ENCODE peak calls at places on chromosomes 3 and 15, in seven cellular contexts. Z is CD4-positive, alpha-beta memory T cell; G is lower lobe of right lung; O is kidney; W is DND-41; F is neuronal stem cell; C is spleen. U is an unnamed sample.
A peak's percentile ranks its signal among the peaks of the same experiment; 100 is the strongest.

GRCh38 chr3:149494022-149494758 is 19.7 kb downstream of the TM4SF4 start:
- DNase-seq in Z (no peak), G (peak; percentile 60), O (no peak), W (peak; percentile 50), F (peak; percentile 54), C (no peak), U (peak; percentile 76)

GRCh38 chr3:46978985-46979944 is at the start of gene NBEAL2:
- DNase-seq in Z (peak; percentile 94), G (peak; percentile 99), O (peak; percentile 99), W (peak; percentile 97), F (peak; percentile 84), C (peak; percentile 100), U (peak; percentile 96)

GRCh38 chr15:54082836-54083492 is 104.7 kb downstream of the UNC13C start:
- DNase-seq in Z (no peak), G (no peak), O (peak; percentile 51), W (peak; percentile 35), F (peak; percentile 52), C (no peak), U (no peak)

GRCh38 chr3:68059628-68060027 is 405.2 kb upstream of the SUCLG2 start:
- DNase-seq in Z (no peak), G (no peak), O (peak; percentile 55), W (no peak), F (no peak), C (no peak), U (no peak)

GRCh38 chr3:134544306-134544705 is 58.4 kb downstream of the CEP63 start:
- DNase-seq in Z (no peak), G (no peak), O (no peak), W (no peak), F (no peak), C (no peak), U (no peak)

GRCh38 chr3:74613566-74613965 is 893 bp downstream of the CNTN3 start:
- DNase-seq in Z (no peak), G (no peak), O (no peak), W (no peak), F (no peak), C (no peak), U (no peak)

GRCh38 chr3:36868614-36869436 is 76.0 kb downstream of the TRANK1 start:
- DNase-seq in Z (peak; percentile 47), G (no peak), O (no peak), W (peak; percentile 67), F (peak; percentile 75), C (no peak), U (peak; percentile 60)

GRCh38 chr3:170128259-170128976 is 53.1 kb downstream of the PHC3 start:
- DNase-seq in Z (no peak), G (no peak), O (no peak), W (peak; percentile 92), F (no peak), C (no peak), U (no peak)

GRCh38 chr15:23628612-23629233 is 18.9 kb downstream of the MAGEL2 start:
- DNase-seq in Z (no peak), G (no peak), O (no peak), W (no peak), F (no peak), C (no peak), U (no peak)

GRCh38 chr15:33675246-33675645 is 293.1 kb upstream of the CHRM5 start:
- DNase-seq in Z (no peak), G (no peak), O (no peak), W (no peak), F (peak; percentile 17), C (no peak), U (no peak)

GRCh38 chr3:42853739-42854302 is 21.9 kb downstream of the CYP8B1 start:
- DNase-seq in Z (no peak), G (no peak), O (no peak), W (no peak), F (no peak), C (no peak), U (no peak)

GRCh38 chr3:8371085-8371551 is 130.5 kb upstream of the LMCD1 start:
- DNase-seq in Z (no peak), G (no peak), O (peak; percentile 66), W (no peak), F (no peak), C (no peak), U (no peak)

GRCh38 chr3:8223766-8224165 is 277.9 kb upstream of the LMCD1 start:
- DNase-seq in Z (no peak), G (no peak), O (no peak), W (no peak), F (no peak), C (no peak), U (no peak)

GRCh38 chr15:40755821-40756220 is 767 bp upstream of the RMDN3 start:
- DNase-seq in Z (no peak), G (no peak), O (no peak), W (peak; percentile 15), F (no peak), C (peak; percentile 74), U (no peak)

GRCh38 chr3:133944181-133944580 is 48.5 kb upstream of the RAB6B start:
- DNase-seq in Z (no peak), G (no peak), O (peak; percentile 11), W (no peak), F (no peak), C (peak; percentile 28), U (no peak)

GRCh38 chr3:87227835-87228144 is 681 bp downstream of the CHMP2B start:
- DNase-seq in Z (no peak), G (no peak), O (no peak), W (no peak), F (no peak), C (no peak), U (no peak)
- H3K4me1 ChIP-seq in Z (peaks cover 35% of the 10 kb centered on the region), G (peaks cover 44% of the 10 kb centered on the region), O (peaks cover 2% of the 10 kb centered on the region), W (peaks cover 33% of the 10 kb centered on the region), F (no peaks in the 10 kb centered on the region), C (peaks cover 38% of the 10 kb centered on the region), U (peaks cover 9% of the 10 kb centered on the region)

DNA sequence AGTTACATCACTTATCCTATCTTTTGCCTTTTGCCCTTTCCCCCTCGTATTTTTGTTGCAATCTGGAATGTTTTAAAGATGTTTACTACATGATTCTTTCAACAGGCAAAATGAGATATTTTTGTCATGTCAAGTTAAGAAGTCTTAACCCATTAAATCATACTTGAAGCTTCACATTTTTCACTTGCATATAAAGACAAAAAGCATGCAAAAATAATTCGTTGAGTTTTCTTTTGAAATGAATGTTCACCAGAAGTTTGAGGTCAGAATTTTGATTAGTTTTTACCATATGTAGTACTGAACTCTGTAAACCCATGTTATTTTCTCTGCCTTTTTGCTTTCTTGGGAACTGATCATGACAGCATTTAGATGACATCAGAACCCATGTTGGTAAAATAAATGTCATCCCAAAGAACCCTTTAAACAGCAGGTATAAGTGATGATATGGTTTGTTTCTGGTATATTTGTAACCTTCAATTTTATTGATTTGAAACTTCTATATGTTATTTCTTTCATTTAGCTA is 188.5 kb downstream of the GHSR start:
- DNase-seq in Z (no peak), G (no peak), O (no peak), W (no peak), F (no peak), C (no peak), U (no peak)
- H3K4me1 ChIP-seq in Z (no peaks in the 10 kb centered on the region), G (peaks cover 56% of the 10 kb centered on the region), O (peaks cover 8% of the 10 kb centered on the region), W (no peaks in the 10 kb centered on the region), F (peaks cover 9% of the 10 kb centered on the region), C (peaks cover 4% of the 10 kb centered on the region), U (peaks cover 30% of the 10 kb centered on the region)

GRCh38 chr15:55990986-55991385 is 2.4 kb downstream of the NEDD4 start:
- DNase-seq in Z (no peak), G (no peak), O (no peak), W (no peak), F (no peak), C (no peak), U (no peak)

GRCh38 chr15:55992769-55993110 is 672 bp downstream of the NEDD4 start:
- DNase-seq in Z (no peak), G (no peak), O (no peak), W (no peak), F (no peak), C (no peak), U (no peak)

GRCh38 chr15:55993111-55993803 is at the start of gene NEDD4:
- DNase-seq in Z (peak; percentile 74), G (peak; percentile 90), O (peak; percentile 94), W (peak; percentile 88), F (peak; percentile 79), C (peak; percentile 94), U (peak; percentile 88)

GRCh38 chr15:55990516-55990915 is 2.9 kb downstream of the NEDD4 start:
- DNase-seq in Z (no peak), G (no peak), O (no peak), W (no peak), F (no peak), C (no peak), U (no peak)

DNA sequence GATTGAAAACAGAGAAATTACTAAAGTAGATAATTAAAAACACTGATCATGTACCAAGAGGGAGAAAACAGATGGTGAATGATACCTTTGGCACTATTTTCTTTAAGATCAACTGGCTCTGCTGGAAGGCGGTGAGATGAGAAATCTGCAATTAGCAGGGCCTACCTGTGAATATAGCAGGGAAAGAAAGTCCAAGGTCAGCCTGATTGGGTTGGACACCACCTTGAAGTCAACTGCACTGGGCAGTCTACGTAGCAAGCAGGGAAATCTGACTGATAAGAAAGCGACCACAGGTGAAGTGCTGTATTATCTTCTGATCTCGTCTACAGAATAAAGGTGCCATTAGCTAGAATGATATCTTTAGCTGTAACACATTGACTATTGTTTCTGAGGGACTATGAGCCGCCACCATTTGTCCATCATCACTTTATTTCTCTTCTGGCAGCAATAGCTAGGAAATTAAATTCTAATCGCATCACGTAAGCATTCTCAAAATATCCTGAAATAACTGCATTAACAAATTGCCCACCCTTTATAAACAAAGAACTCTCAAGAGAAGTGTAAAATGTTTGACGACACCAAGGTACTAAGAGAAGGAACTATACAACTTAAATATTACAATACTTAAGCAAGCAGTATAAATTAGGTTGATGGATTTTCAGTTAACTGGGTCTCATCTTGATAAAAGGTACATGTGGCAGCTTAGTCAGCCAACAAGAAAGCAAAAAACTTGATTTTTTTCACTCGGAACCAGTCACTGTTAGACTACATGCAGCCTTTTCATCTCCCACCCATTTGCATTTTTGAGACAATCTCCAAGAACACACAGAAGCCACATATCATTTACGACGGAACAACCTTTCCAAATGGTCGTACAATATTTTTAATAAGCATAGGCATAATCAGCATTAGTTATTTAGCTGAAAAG is 1.3 kb downstream of the NEDD4 start:
- DNase-seq in Z (no peak), G (no peak), O (no peak), W (no peak), F (no peak), C (no peak), U (no peak)
- H3K4me1 ChIP-seq in Z (peaks cover 15% of the 10 kb centered on the region), G (peaks cover 28% of the 10 kb centered on the region), O (peaks cover 10% of the 10 kb centered on the region), W (peaks cover 32% of the 10 kb centered on the region), F (peaks cover 5% of the 10 kb centered on the region), C (peaks cover 12% of the 10 kb centered on the region), U (peaks cover 14% of the 10 kb centered on the region)

GRCh38 chr15:100943074-100943473 is 23.9 kb downstream of the LRRK1 start:
- DNase-seq in Z (no peak), G (no peak), O (no peak), W (no peak), F (no peak), C (no peak), U (no peak)

GRCh38 chr15:100941536-100941935 is 22.4 kb downstream of the LRRK1 start:
- DNase-seq in Z (no peak), G (no peak), O (no peak), W (no peak), F (no peak), C (no peak), U (no peak)

GRCh38 chr15:100945006-100945405 is 25.8 kb downstream of the LRRK1 start:
- DNase-seq in Z (no peak), G (no peak), O (no peak), W (no peak), F (no peak), C (no peak), U (no peak)

GRCh38 chr15:100942656-100943055 is 23.5 kb downstream of the LRRK1 start:
- DNase-seq in Z (no peak), G (no peak), O (no peak), W (no peak), F (no peak), C (no peak), U (no peak)

GRCh38 chr15:100944237-100944875 is 25.2 kb downstream of the LRRK1 start:
- DNase-seq in Z (no peak), G (no peak), O (no peak), W (no peak), F (no peak), C (no peak), U (no peak)
- H3K4me1 ChIP-seq in Z (no peaks in the 10 kb centered on the region), G (peaks cover 11% of the 10 kb centered on the region), O (peaks cover 2% of the 10 kb centered on the region), W (no peaks in the 10 kb centered on the region), F (no peaks in the 10 kb centered on the region), C (peaks cover 43% of the 10 kb centered on the region), U (peaks cover 6% of the 10 kb centered on the region)

U was measured in Caco-2.